ENCODE peak calls at places on chromosomes 11 and 22, in nine cellular contexts. F, U, K, D, X, L, Z, T and V are unnamed samples.
A peak's percentile ranks its signal among the peaks of the same experiment; 100 is the strongest.

GRCh38 chr11:126628790-126629621 is 273.5 kb downstream of the ST3GAL4 start:
- DNase-seq in F (no peak), U (peak; percentile 38), K (peak; percentile 90), D (no peak), X (no peak), L (no peak), Z (no peak), T (peak; percentile 55), V (no peak)

GRCh38 chr22:29748248-29748893 is 18.4 kb downstream of the ZMAT5 start:
- DNase-seq in F (no peak), U (no peak), K (no peak), D (no peak), X (no peak), L (no peak), Z (peak; percentile 62), T (no peak), V (no peak)

GRCh38 chr11:73192272-73192671 is 25.8 kb upstream of the P2RY2 start:
- DNase-seq in F (peak; percentile 25), U (no peak), K (no peak), D (no peak), X (no peak), L (no peak), Z (no peak), T (no peak), V (no peak)

GRCh38 chr11:23509023-23509422 is 648.7 kb upstream of the CCDC179 start:
- DNase-seq in F (no peak), U (peak; percentile 3), K (peak; percentile 3), D (no peak), X (no peak), L (no peak), Z (no peak), T (peak; percentile 88), V (no peak)

GRCh38 chr11:71525938-71526495 is 1.1 kb upstream of the KRTAP5-7 start:
- DNase-seq in F (no peak), U (no peak), K (no peak), D (no peak), X (no peak), L (no peak), Z (no peak), T (no peak), V (no peak)

GRCh38 chr11:12502041-12502440 is 124.7 kb downstream of the PARVA start:
- DNase-seq in F (no peak), U (no peak), K (peak; percentile 27), D (no peak), X (no peak), L (no peak), Z (no peak), T (peak; percentile 50), V (no peak)

GRCh38 chr22:21592422-21592821 is 24.9 kb downstream of the UBE2L3 start:
- DNase-seq in F (no peak), U (no peak), K (no peak), D (no peak), X (no peak), L (no peak), Z (no peak), T (no peak), V (no peak)

GRCh38 chr11:69110451-69110850 is 45.3 kb upstream of the SMIM38 start:
- DNase-seq in F (no peak), U (no peak), K (no peak), D (no peak), X (no peak), L (no peak), Z (no peak), T (no peak), V (no peak)

GRCh38 chr11:128766687-128767086 is 72.8 kb downstream of the FLI1 start:
- DNase-seq in F (no peak), U (peak; percentile 63), K (no peak), D (no peak), X (no peak), L (no peak), Z (no peak), T (no peak), V (no peak)

GRCh38 chr11:128765104-128765503 is 71.2 kb downstream of the FLI1 start:
- DNase-seq in F (no peak), U (no peak), K (no peak), D (no peak), X (no peak), L (no peak), Z (no peak), T (no peak), V (no peak)

GRCh38 chr11:128767518-128767917 is 73.6 kb downstream of the FLI1 start:
- DNase-seq in F (no peak), U (no peak), K (no peak), D (no peak), X (no peak), L (no peak), Z (no peak), T (peak; percentile 60), V (no peak)

GRCh38 chr11:128764617-128765095 is 70.8 kb downstream of the FLI1 start:
- DNase-seq in F (no peak), U (no peak), K (no peak), D (no peak), X (no peak), L (no peak), Z (peak; percentile 81), T (no peak), V (no peak)

DNA sequence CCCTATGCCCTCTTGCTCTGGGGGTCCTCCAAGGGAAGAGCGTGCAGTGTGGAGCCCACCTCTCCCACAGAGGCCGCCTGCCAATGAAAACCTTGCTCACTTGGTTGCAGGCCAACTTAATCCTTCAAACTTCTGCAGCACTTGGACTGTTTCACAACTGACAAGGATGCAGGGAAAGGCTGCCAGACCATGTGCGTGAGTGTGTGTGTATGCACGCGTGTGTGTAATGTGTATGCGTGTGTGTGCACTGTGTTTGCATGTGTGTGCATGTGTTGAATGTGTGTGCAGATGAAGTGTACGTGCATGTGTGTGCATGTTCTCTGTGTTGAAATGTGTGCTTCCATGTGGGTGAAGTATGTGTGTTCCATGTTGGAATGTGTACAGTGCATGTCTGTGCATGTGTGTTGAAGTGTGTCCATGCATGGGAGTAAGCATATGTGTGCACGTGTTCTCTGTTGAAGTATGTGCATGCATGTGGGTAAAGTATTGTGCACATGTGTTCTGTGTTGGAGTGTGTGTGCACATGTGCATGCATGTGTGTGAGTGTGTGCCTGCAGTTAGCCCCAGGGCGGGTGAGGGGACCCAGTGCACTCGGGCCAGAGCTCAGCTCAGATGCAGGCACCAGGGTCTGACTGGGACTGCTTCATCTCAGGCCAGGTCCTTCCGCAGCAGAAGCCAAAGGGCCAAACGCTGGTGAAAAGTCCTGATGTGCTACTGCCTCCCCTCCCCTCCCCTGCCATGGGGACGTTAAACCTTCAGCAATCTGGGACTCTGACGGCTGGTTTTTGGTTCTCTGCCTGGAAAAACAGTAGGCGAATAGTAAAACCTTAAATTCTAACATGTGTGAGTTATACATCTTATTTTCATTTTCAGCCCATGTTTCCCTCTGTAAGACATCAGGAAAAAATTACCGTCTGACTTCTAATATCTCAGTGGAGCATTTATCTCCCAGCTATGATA is 72.0 kb downstream of the FLI1 start:
- DNase-seq in F (no peak), U (peak; percentile 56), K (no peak), D (no peak), X (no peak), L (no peak), Z (no peak), T (no peak), V (no peak)
- TF ChIP-seq CTCF in F (no peak), U (no peak), K (no peak), D (no peak), X (no peak), L (no peak), Z (no peak), T (no peak), V (no peak)

DNA sequence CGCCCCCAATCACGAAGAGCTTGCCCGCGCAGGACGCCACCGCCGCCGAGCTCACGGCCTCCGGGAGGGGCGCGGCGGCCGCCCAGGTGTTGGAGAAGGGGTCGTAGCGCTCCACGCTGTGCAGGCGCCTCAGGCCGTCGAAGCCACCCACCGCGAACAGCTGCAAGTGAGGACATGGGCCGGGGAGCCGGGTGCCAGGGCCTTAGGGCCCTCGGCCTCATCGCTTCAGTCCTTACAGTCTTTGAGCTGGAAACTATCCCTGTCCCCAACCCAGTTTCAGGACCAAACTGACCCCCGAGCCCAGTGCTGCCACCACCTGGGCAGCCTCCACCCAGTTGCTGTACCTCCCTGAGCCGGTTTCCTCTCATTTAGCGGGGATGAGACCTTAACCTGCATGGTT is 7.6 kb downstream of the KLHL35 start:
- DNase-seq in F (peak; percentile 45), U (no peak), K (no peak), D (peak; percentile 38), X (no peak), L (no peak), Z (peak; percentile 82), T (no peak), V (no peak)
- TF ChIP-seq CTCF in F (peak; percentile 6), U (peak; percentile 52), K (peak; percentile 43), D (peak; percentile 49), X (no peak), L (no peak), Z (no peak), T (peak; percentile 16), V (peak; percentile 25)

GRCh38 chr11:27696961-27697360 is 3.3 kb downstream of the BDNF start:
- DNase-seq in F (no peak), U (no peak), K (no peak), D (no peak), X (no peak), L (no peak), Z (no peak), T (peak; percentile 85), V (no peak)

GRCh38 chr11:27696112-27696511 is 4.1 kb downstream of the BDNF start:
- DNase-seq in F (no peak), U (no peak), K (no peak), D (no peak), X (no peak), L (no peak), Z (no peak), T (peak; percentile 58), V (no peak)

GRCh38 chr11:27693398-27693797 is 6.9 kb downstream of the BDNF start:
- DNase-seq in F (no peak), U (peak; percentile 47), K (no peak), D (no peak), X (no peak), L (no peak), Z (no peak), T (no peak), V (no peak)

GRCh38 chr11:27697679-27698275 is 2.5 kb downstream of the BDNF start:
- DNase-seq in F (no peak), U (no peak), K (no peak), D (no peak), X (no peak), L (no peak), Z (no peak), T (no peak), V (no peak)

GRCh38 chr11:27694992-27695391 is 5.3 kb downstream of the BDNF start:
- DNase-seq in F (no peak), U (peak; percentile 64), K (no peak), D (peak; percentile 51), X (no peak), L (no peak), Z (no peak), T (no peak), V (no peak)
- TF ChIP-seq CTCF in F (no peak), U (peak; percentile 37), K (peak; percentile 39), D (peak; percentile 68), X (no peak), L (no peak), Z (no peak), T (peak; percentile 42), V (peak; percentile 41)

DNA sequence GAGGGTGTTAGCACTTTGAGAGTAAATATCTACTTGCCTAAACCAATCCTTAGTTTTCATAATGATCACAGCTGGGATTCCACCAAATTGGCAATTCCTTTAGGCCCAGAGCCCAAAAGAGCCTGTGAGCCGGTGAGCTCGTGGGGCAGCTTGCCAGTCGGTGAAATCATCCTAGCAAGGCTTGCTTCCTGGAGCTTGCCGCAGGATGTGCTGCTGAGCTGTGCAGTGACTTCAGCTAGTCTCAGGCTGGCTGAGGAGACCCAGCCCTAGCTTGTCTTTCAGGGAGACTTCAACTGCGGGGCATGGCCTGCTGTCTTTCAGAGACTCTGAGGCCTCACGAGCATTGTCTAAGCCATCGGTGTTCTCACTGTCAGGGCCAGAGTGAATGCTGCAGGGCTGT is 73.6 kb upstream of the SUSD2 start:
- DNase-seq in F (peak; percentile 92), U (peak; percentile 92), K (peak; percentile 59), D (no peak), X (no peak), L (no peak), Z (no peak), T (peak; percentile 90), V (no peak)
- TF ChIP-seq CTCF in F (peak; percentile 31), U (peak; percentile 77), K (peak; percentile 73), D (no peak), X (no peak), L (no peak), Z (no peak), T (peak; percentile 58), V (no peak)